ENCODE peak calls at places on chromosomes 13 and 19, in seven cellular contexts. One of them, this sample, is unnamed.

GRCh38 chr19:8397746-8398721 is 7.9 kb downstream of the RAB11B start:
- DNase-seq in heart right ventricle: no peak
- DNase-seq in ovary: no peak
- DNase-seq in tibial nerve: no peak
- DNase-seq in mammary epithelial cell: no peak
- DNase-seq in AG04450: no peak
- DNase-seq in right atrium auricular region: no peak
- DNase-seq in this sample: no peak

GRCh38 chr13:102846261-102847015 is 606 bp downstream of the ERCC5 start:
- DNase-seq in heart right ventricle: peak
- DNase-seq in ovary: no peak
- DNase-seq in tibial nerve: no peak
- DNase-seq in mammary epithelial cell: peak
- DNase-seq in AG04450: no peak
- DNase-seq in right atrium auricular region: no peak
- DNase-seq in this sample: peak

GRCh38 chr13:30373727-30374126 is 48.6 kb upstream of the UBE2L5 start:
- DNase-seq in heart right ventricle: no peak
- DNase-seq in ovary: no peak
- DNase-seq in tibial nerve: no peak
- DNase-seq in mammary epithelial cell: no peak
- DNase-seq in AG04450: no peak
- DNase-seq in right atrium auricular region: no peak
- DNase-seq in this sample: peak

GRCh38 chr19:35673121-35673804 is 6.9 kb downstream of the UPK1A start:
- DNase-seq in heart right ventricle: no peak
- DNase-seq in ovary: no peak
- DNase-seq in tibial nerve: no peak
- DNase-seq in mammary epithelial cell: peak
- DNase-seq in AG04450: no peak
- DNase-seq in right atrium auricular region: peak
- DNase-seq in this sample: no peak

GRCh38 chr13:83618966-83619365 is 263.3 kb downstream of the SLITRK1 start:
- DNase-seq in heart right ventricle: no peak
- DNase-seq in ovary: no peak
- DNase-seq in tibial nerve: no peak
- DNase-seq in mammary epithelial cell: peak
- DNase-seq in AG04450: no peak
- DNase-seq in right atrium auricular region: no peak
- DNase-seq in this sample: no peak

GRCh38 chr13:32639502-32640105 is 53.4 kb downstream of the PDS5B start:
- DNase-seq in heart right ventricle: peak
- DNase-seq in ovary: peak
- DNase-seq in tibial nerve: peak
- DNase-seq in mammary epithelial cell: peak
- DNase-seq in AG04450: peak
- DNase-seq in right atrium auricular region: peak
- DNase-seq in this sample: no peak

GRCh38 chr13:33312150-33312908 is 26.8 kb upstream of the STARD13 start:
- DNase-seq in heart right ventricle: no peak
- DNase-seq in ovary: no peak
- DNase-seq in tibial nerve: no peak
- DNase-seq in mammary epithelial cell: peak
- DNase-seq in AG04450: no peak
- DNase-seq in right atrium auricular region: no peak
- DNase-seq in this sample: no peak

GRCh38 chr19:47093254-47093653 is 20.3 kb downstream of the ZC3H4 start:
- DNase-seq in heart right ventricle: no peak
- DNase-seq in ovary: no peak
- DNase-seq in tibial nerve: no peak
- DNase-seq in mammary epithelial cell: no peak
- DNase-seq in AG04450: no peak
- DNase-seq in right atrium auricular region: no peak
- DNase-seq in this sample: no peak

GRCh38 chr13:33208290-33208990 is 77.1 kb downstream of the STARD13 start:
- DNase-seq in heart right ventricle: no peak
- DNase-seq in ovary: no peak
- DNase-seq in tibial nerve: no peak
- DNase-seq in mammary epithelial cell: peak
- DNase-seq in AG04450: no peak
- DNase-seq in right atrium auricular region: no peak
- DNase-seq in this sample: no peak

GRCh38 chr19:57779220-57779845 is 9.9 kb downstream of the ZNF586 start:
- DNase-seq in heart right ventricle: no peak
- DNase-seq in ovary: no peak
- DNase-seq in tibial nerve: no peak
- DNase-seq in mammary epithelial cell: no peak
- DNase-seq in AG04450: no peak
- DNase-seq in right atrium auricular region: no peak
- DNase-seq in this sample: no peak

GRCh38 chr13:30421093-30422055 is 919 bp upstream of the UBE2L5 start:
- DNase-seq in heart right ventricle: peak
- DNase-seq in ovary: peak
- DNase-seq in tibial nerve: peak
- DNase-seq in mammary epithelial cell: peak
- DNase-seq in AG04450: peak
- DNase-seq in right atrium auricular region: peak
- DNase-seq in this sample: peak

GRCh38 chr13:110714798-110715394 is 1.4 kb downstream of the ING1 start:
- DNase-seq in heart right ventricle: peak
- DNase-seq in ovary: peak
- DNase-seq in tibial nerve: peak
- DNase-seq in mammary epithelial cell: no peak
- DNase-seq in AG04450: no peak
- DNase-seq in right atrium auricular region: peak
- DNase-seq in this sample: peak

GRCh38 chr13:23160241-23161175 is 20.3 kb upstream of the SGCG start:
- DNase-seq in heart right ventricle: no peak
- DNase-seq in ovary: no peak
- DNase-seq in tibial nerve: no peak
- DNase-seq in mammary epithelial cell: no peak
- DNase-seq in AG04450: no peak
- DNase-seq in right atrium auricular region: no peak
- DNase-seq in this sample: no peak

GRCh38 chr13:42486711-42487198 is 87.2 kb upstream of the TNFSF11 start:
- DNase-seq in heart right ventricle: no peak
- DNase-seq in ovary: no peak
- DNase-seq in tibial nerve: no peak
- DNase-seq in mammary epithelial cell: peak
- DNase-seq in AG04450: no peak
- DNase-seq in right atrium auricular region: no peak
- DNase-seq in this sample: no peak

GRCh38 chr19:38399081-38399480 is 3.8 kb upstream of the FAM98C start:
- DNase-seq in heart right ventricle: no peak
- DNase-seq in ovary: no peak
- DNase-seq in tibial nerve: no peak
- DNase-seq in mammary epithelial cell: no peak
- DNase-seq in AG04450: no peak
- DNase-seq in right atrium auricular region: no peak
- DNase-seq in this sample: no peak

GRCh38 chr19:6235031-6235951 is 44.5 kb downstream of the MLLT1 start:
- DNase-seq in heart right ventricle: no peak
- DNase-seq in ovary: no peak
- DNase-seq in tibial nerve: no peak
- DNase-seq in mammary epithelial cell: no peak
- DNase-seq in AG04450: no peak
- DNase-seq in right atrium auricular region: no peak
- DNase-seq in this sample: no peak

GRCh38 chr13:43239441-43239840 is 216.1 kb downstream of the DNAJC15 start:
- DNase-seq in heart right ventricle: no peak
- DNase-seq in ovary: no peak
- DNase-seq in tibial nerve: no peak
- DNase-seq in mammary epithelial cell: no peak
- DNase-seq in AG04450: no peak
- DNase-seq in right atrium auricular region: no peak
- DNase-seq in this sample: no peak

GRCh38 chr13:44050450-44051063 is 170.9 kb downstream of the LACC1 start:
- DNase-seq in heart right ventricle: peak
- DNase-seq in ovary: no peak
- DNase-seq in tibial nerve: no peak
- DNase-seq in mammary epithelial cell: peak
- DNase-seq in AG04450: no peak
- DNase-seq in right atrium auricular region: no peak
- DNase-seq in this sample: no peak

GRCh38 chr19:31875550-31875949 is 469.9 kb upstream of the ZNF507 start:
- DNase-seq in heart right ventricle: no peak
- DNase-seq in ovary: no peak
- DNase-seq in tibial nerve: no peak
- DNase-seq in mammary epithelial cell: no peak
- DNase-seq in AG04450: no peak
- DNase-seq in right atrium auricular region: no peak
- DNase-seq in this sample: no peak

GRCh38 chr19:45251452-45252354 is 632 bp downstream of the MARK4 start:
- DNase-seq in heart right ventricle: no peak
- DNase-seq in ovary: peak
- DNase-seq in tibial nerve: no peak
- DNase-seq in mammary epithelial cell: no peak
- DNase-seq in AG04450: no peak
- DNase-seq in right atrium auricular region: no peak
- DNase-seq in this sample: no peak

GRCh38 chr19:3643592-3644313 is 17.2 kb upstream of the CACTIN start:
- DNase-seq in heart right ventricle: no peak
- DNase-seq in ovary: no peak
- DNase-seq in tibial nerve: no peak
- DNase-seq in mammary epithelial cell: no peak
- DNase-seq in AG04450: no peak
- DNase-seq in right atrium auricular region: no peak
- DNase-seq in this sample: no peak

GRCh38 chr19:3641515-3642269 is 15.1 kb upstream of the CACTIN start:
- DNase-seq in heart right ventricle: no peak
- DNase-seq in ovary: no peak
- DNase-seq in tibial nerve: no peak
- DNase-seq in mammary epithelial cell: no peak
- DNase-seq in AG04450: no peak
- DNase-seq in right atrium auricular region: no peak
- DNase-seq in this sample: no peak

GRCh38 chr19:3644351-3645066 is 17.9 kb upstream of the CACTIN start:
- DNase-seq in heart right ventricle: no peak
- DNase-seq in ovary: no peak
- DNase-seq in tibial nerve: peak
- DNase-seq in mammary epithelial cell: no peak
- DNase-seq in AG04450: no peak
- DNase-seq in right atrium auricular region: no peak
- DNase-seq in this sample: no peak

GRCh38 chr19:3642987-3643386 is 16.4 kb upstream of the CACTIN start:
- DNase-seq in heart right ventricle: no peak
- DNase-seq in ovary: no peak
- DNase-seq in tibial nerve: no peak
- DNase-seq in mammary epithelial cell: no peak
- DNase-seq in AG04450: no peak
- DNase-seq in right atrium auricular region: no peak
- DNase-seq in this sample: no peak

GRCh38 chr19:3642296-3642695 is 15.7 kb upstream of the CACTIN start:
- DNase-seq in heart right ventricle: no peak
- DNase-seq in ovary: no peak
- DNase-seq in tibial nerve: no peak
- DNase-seq in mammary epithelial cell: no peak
- DNase-seq in AG04450: no peak
- DNase-seq in right atrium auricular region: no peak
- DNase-seq in this sample: no peak
- TF ChIP-seq CTCF in heart right ventricle: no peak
- TF ChIP-seq CTCF in ovary: no peak
- TF ChIP-seq CTCF in tibial nerve: no peak
- TF ChIP-seq CTCF in mammary epithelial cell: no peak
- TF ChIP-seq CTCF in AG04450: no peak
- TF ChIP-seq CTCF in right atrium auricular region: no peak
- TF ChIP-seq CTCF in this sample: no peak

DNA sequence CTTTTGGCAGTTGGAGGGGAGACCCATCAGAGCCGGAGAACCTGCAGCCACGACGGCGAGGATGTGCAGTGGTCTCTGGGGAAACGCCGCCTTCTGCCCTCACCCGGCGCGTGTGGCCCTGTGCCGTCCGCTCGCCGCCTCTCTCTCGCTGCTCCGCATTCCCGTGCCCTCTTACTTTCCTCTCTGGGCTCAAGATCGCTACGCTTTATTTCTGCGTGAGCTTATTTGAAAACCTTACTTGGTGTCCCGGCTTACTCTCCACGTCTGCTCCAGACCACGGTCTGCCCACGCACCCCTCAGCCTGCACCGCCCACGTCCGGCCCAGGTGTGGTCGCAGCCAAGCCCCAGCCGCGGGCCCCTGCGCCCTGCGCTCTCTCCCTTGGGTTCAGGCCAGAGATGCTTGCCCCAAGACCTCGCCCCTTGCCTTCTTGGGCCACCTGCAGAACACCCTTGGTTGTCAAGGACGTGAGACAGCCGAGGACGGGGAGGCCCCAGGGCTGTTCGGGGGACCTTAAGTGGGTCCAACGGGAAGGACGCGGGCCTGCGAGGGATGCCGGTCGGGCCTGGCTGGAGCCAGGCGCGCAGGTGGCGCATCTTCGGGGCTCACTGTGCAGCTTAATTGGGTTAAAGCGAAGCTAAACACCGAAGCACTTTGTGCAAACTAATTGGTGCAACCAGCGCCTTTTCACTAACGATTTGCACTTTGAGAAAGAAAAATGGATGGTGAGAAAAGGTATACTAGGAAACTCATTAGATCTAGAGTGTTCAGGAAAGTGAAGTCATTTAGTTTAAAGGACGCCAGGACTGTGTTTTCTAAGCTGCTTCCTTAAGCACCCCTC is 2.1 kb upstream of the MAB21L1 start:
- DNase-seq in heart right ventricle: no peak
- DNase-seq in ovary: no peak
- DNase-seq in tibial nerve: no peak
- DNase-seq in mammary epithelial cell: no peak
- DNase-seq in AG04450: no peak
- DNase-seq in right atrium auricular region: no peak
- DNase-seq in this sample: no peak
- H3K4me3 ChIP-seq in heart right ventricle: no peak
- H3K4me3 ChIP-seq in ovary: no peak
- H3K4me3 ChIP-seq in tibial nerve: no peak
- H3K4me3 ChIP-seq in mammary epithelial cell: no peak
- H3K4me3 ChIP-seq in AG04450: no peak
- H3K4me3 ChIP-seq in right atrium auricular region: no peak
- H3K4me3 ChIP-seq in this sample: no peak

GRCh38 chr19:41354343-41354974 is 737 bp upstream of the TGFB1 start:
- DNase-seq in heart right ventricle: peak
- DNase-seq in ovary: no peak
- DNase-seq in tibial nerve: no peak
- DNase-seq in mammary epithelial cell: no peak
- DNase-seq in AG04450: no peak
- DNase-seq in right atrium auricular region: no peak
- DNase-seq in this sample: no peak
- TF ChIP-seq CTCF in heart right ventricle: no peak
- TF ChIP-seq CTCF in ovary: no peak
- TF ChIP-seq CTCF in tibial nerve: no peak
- TF ChIP-seq CTCF in mammary epithelial cell: no peak
- TF ChIP-seq CTCF in AG04450: no peak
- TF ChIP-seq CTCF in right atrium auricular region: peak
- TF ChIP-seq CTCF in this sample: no peak

DNA sequence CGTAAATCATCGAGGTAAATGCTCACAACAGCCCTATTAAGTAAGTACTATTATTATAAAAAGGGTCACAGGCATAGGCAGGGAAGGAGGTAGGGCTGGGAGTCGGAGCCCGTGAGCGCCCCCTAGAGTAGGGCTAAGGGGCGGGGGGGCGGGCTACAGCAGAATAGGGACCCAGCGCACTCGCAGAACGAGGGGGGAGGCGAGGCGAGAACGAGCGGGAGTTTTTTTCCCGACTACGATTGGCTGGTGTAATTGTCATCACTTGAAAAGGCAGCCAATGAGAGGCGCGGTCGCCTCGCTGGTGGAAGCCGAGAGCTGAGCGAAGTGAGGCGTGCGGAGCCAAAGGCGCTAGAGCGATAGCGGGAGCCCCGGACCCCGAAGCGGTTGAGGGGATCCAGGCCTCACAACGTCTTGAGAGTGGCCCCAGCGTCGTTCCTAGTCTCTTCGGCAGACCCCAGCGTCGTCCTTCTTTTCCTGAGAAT is 24.2 kb downstream of the KEAP1 start:
- DNase-seq in heart right ventricle: peak
- DNase-seq in ovary: peak
- DNase-seq in tibial nerve: peak
- DNase-seq in mammary epithelial cell: peak
- DNase-seq in AG04450: peak
- DNase-seq in right atrium auricular region: peak
- DNase-seq in this sample: peak
- H3K4me3 ChIP-seq in heart right ventricle: peak
- H3K4me3 ChIP-seq in ovary: peak
- H3K4me3 ChIP-seq in tibial nerve: peak
- H3K4me3 ChIP-seq in mammary epithelial cell: peak
- H3K4me3 ChIP-seq in AG04450: peak
- H3K4me3 ChIP-seq in right atrium auricular region: peak
- H3K4me3 ChIP-seq in this sample: peak